ENCODE peak calls at places on chromosomes 11 and 22, in four cellular contexts. Q is Peyer's patch; P is CD4-positive, CD25-positive, alpha-beta regulatory T cell; M is uterus. O is an unnamed sample.

GRCh38 chr11:2808850-2809847 is 76.4 kb downstream of the CDKN1C start:
- DNase-seq in Q (peak), P (no peak), M (peak), O (peak)

GRCh38 chr22:30290679-30291333 is 1.5 kb upstream of the CASTOR1 start:
- DNase-seq in Q (peak), P (no peak), M (peak), O (peak)

GRCh38 chr11:128929991-128930390 is 12.7 kb downstream of the TP53AIP1 start:
- DNase-seq in Q (no peak), P (no peak), M (no peak), O (no peak)

GRCh38 chr22:37283393-37283937 is 1.2 kb downstream of the CYTH4 start:
- DNase-seq in Q (peak), P (no peak), M (no peak), O (peak)

GRCh38 chr11:87779276-87780067 is 395.8 kb downstream of the RAB38 start:
- DNase-seq in Q (no peak), P (no peak), M (no peak), O (no peak)

GRCh38 chr11:17386331-17387084 is 2.0 kb downstream of the KCNJ11 start:
- DNase-seq in Q (peak), P (peak), M (no peak), O (peak)

GRCh38 chr11:35304393-35304790 is 115.0 kb downstream of the SLC1A2 start:
- DNase-seq in Q (no peak), P (no peak), M (no peak), O (no peak)

GRCh38 chr11:13963169-13963948 is 836 bp downstream of the SPON1 start:
- DNase-seq in Q (peak), P (peak), M (peak), O (peak)

GRCh38 chr11:124586247-124586860 is 16.6 kb downstream of the OR8A1 start:
- DNase-seq in Q (peak), P (peak), M (peak), O (peak)

GRCh38 chr11:43410394-43410793 is 51.7 kb downstream of the TTC17 start:
- DNase-seq in Q (peak), P (no peak), M (no peak), O (peak)

GRCh38 chr22:44881624-44882023 is 128.2 kb downstream of the PHF21B start:
- DNase-seq in Q (no peak), P (no peak), M (no peak), O (no peak)

GRCh38 chr22:43343262-43343988 is at the start of gene SCUBE1:
- DNase-seq in Q (peak), P (peak), M (peak), O (peak)

GRCh38 chr11:61158691-61159381 is 2.4 kb downstream of the VPS37C start:
- DNase-seq in Q (peak), P (no peak), M (no peak), O (peak)

GRCh38 chr11:119567667-119568582 is 145.0 kb upstream of the THY1 start:
- DNase-seq in Q (no peak), P (no peak), M (no peak), O (no peak)

GRCh38 chr11:17476317-17477083 is at the start of gene ABCC8:
- DNase-seq in Q (no peak), P (no peak), M (no peak), O (no peak)

GRCh38 chr11:104462346-104462745 is 298.4 kb upstream of the PDGFD start:
- DNase-seq in Q (no peak), P (no peak), M (peak), O (no peak)

GRCh38 chr22:46934172-46934745 is 171.8 kb downstream of the TBC1D22A start:
- DNase-seq in Q (no peak), P (no peak), M (no peak), O (no peak)

GRCh38 chr22:23784215-23784732 is 2.5 kb upstream of the SMARCB1 start:
- DNase-seq in Q (no peak), P (no peak), M (no peak), O (peak)

GRCh38 chr11:65036931-65037330 is 4.1 kb upstream of the SAC3D1 start:
- DNase-seq in Q (no peak), P (no peak), M (no peak), O (peak)

GRCh38 chr11:111922803-111923202 is 4.1 kb downstream of the C11orf52 start:
- DNase-seq in Q (no peak), P (no peak), M (no peak), O (no peak)
- H3K27ac ChIP-seq in Q (peak), P (no peak), M (peak), O (peak)

GRCh38 chr11:126346586-126346940 is 8.9 kb upstream of the ST3GAL4 start:
- DNase-seq in Q (no peak), P (no peak), M (no peak), O (no peak)
- H3K27ac ChIP-seq in Q (peak), P (no peak), M (peak), O (peak)

GRCh38 chr11:42066113-42066512 is 606.7 kb upstream of the LRRC4C start:
- DNase-seq in Q (no peak), P (no peak), M (no peak), O (no peak)
- H3K27ac ChIP-seq in Q (no peak), P (no peak), M (no peak), O (no peak)

GRCh38 chr11:48087422-48087821 is 107.1 kb downstream of the PTPRJ start:
- DNase-seq in Q (no peak), P (no peak), M (no peak), O (no peak)

GRCh38 chr11:48087974-48088681 is 107.8 kb downstream of the PTPRJ start:
- DNase-seq in Q (peak), P (no peak), M (no peak), O (peak)

GRCh38 chr11:48091426-48092102 is 111.2 kb downstream of the PTPRJ start:
- DNase-seq in Q (peak), P (no peak), M (no peak), O (no peak)

GRCh38 chr11:48090174-48090573 is 109.8 kb downstream of the PTPRJ start:
- DNase-seq in Q (peak), P (no peak), M (no peak), O (no peak)

GRCh38 chr11:48088682-48089050 is 108.3 kb downstream of the PTPRJ start:
- DNase-seq in Q (peak), P (no peak), M (no peak), O (no peak)
- H3K27ac ChIP-seq in Q (no peak), P (no peak), M (no peak), O (peak)

GRCh38 chr22:28231423-28231822 is 312.4 kb upstream of the PITPNB start:
- DNase-seq in Q (no peak), P (no peak), M (no peak), O (no peak)

GRCh38 chr22:28232231-28232630 is 313.2 kb upstream of the PITPNB start:
- DNase-seq in Q (no peak), P (no peak), M (no peak), O (no peak)

GRCh38 chr22:28230682-28231081 is 311.6 kb upstream of the PITPNB start:
- DNase-seq in Q (no peak), P (no peak), M (no peak), O (no peak)

GRCh38 chr22:28229566-28230483 is 310.8 kb upstream of the PITPNB start:
- DNase-seq in Q (no peak), P (no peak), M (no peak), O (no peak)
- H3K27ac ChIP-seq in Q (no peak), P (no peak), M (no peak), O (no peak)

DNA sequence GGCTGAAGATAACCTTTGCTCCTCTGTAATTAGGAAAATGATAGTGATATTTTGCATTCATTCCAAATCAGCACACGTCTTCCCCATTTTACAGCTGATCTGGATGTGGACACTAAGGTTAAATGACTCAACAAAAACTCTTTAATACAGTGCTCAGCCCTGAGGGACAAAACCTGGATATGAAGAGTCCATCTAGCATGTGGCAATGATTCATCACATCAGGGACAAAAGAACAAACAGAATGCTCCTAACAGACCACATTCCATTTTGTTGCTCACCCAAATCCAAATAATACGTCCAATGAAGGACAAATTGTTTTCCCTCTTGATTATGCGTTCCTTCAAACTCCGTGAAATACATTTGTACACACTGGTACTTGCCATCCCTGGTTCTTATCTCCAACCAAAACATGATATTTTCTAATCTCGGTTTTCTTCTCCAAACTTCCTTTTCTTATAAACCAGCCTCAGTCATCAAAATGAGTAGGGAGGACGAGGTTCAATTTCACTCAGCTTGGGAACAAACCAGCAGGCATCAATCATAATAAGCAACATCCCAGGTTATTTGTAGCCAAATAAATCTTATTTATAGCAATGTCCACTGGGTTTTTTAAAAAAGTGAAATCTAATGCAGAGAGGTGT is 53.7 kb upstream of the MTMR2 start:
- DNase-seq in Q (no peak), P (no peak), M (no peak), O (no peak)
- H3K27ac ChIP-seq in Q (no peak), P (no peak), M (no peak), O (no peak)

DNA sequence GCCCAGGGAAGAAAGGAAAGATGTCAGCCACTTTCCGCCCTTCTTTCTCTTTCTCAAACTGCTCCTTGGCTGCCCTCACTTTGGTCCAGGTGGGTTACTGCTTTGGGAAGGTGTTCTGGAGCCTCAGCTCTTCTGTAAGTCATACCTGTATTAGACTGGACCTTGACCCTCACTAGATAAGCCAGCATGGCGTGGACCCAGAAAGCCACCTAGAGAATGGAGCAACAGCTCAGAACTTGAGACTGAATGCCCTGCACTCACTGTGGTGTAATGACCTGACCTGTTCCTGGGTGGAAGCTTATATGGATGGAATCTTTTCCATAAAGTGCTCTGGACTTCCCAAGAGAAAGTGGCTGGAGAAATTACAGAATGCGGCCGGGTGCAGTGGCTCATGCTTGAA is 15.6 kb downstream of the ACP2 start:
- DNase-seq in Q (peak), P (no peak), M (no peak), O (no peak)
- H3K27ac ChIP-seq in Q (no peak), P (no peak), M (no peak), O (no peak)

DNA sequence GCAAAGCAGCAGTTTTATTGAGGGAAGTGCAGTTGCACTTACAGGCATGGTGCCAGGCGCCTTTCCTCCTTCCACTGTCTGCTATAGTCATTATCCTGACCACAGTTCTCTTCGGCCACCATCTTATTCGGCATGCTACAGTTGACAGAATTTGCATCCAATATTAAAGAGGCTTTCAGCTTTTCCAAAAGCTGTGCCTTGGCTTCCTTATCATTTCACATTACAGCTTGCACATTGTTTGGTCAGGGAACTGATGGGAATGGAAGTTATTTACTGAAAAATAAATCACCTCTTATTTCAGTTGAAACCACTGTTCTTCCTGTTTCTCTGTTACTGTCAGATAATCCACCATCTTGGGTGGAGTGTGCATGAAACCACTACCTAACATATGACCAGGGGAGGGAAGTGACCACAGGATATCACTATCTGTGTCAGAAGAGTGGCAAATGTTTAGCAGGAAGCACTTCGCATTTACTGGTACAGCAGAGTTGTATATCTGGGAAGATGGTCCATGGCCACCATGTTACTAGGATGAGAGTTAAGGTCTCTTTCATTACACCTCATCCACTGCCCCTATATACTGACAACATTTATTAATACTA is 74.6 kb upstream of the PICALM start:
- DNase-seq in Q (no peak), P (peak), M (no peak), O (no peak)
- H3K27ac ChIP-seq in Q (no peak), P (peak), M (no peak), O (peak)

GRCh38 chr11:47466701-47467250 is 17.8 kb upstream of the RAPSN start:
- DNase-seq in Q (no peak), P (no peak), M (no peak), O (peak)

GRCh38 chr11:47469411-47470179 is 20.7 kb upstream of the RAPSN start:
- DNase-seq in Q (no peak), P (no peak), M (no peak), O (no peak)

GRCh38 chr11:47468598-47469214 is 19.8 kb upstream of the RAPSN start:
- DNase-seq in Q (no peak), P (no peak), M (no peak), O (no peak)

GRCh38 chr11:47466201-47466600 is 17.3 kb upstream of the RAPSN start:
- DNase-seq in Q (no peak), P (no peak), M (no peak), O (no peak)

DNA sequence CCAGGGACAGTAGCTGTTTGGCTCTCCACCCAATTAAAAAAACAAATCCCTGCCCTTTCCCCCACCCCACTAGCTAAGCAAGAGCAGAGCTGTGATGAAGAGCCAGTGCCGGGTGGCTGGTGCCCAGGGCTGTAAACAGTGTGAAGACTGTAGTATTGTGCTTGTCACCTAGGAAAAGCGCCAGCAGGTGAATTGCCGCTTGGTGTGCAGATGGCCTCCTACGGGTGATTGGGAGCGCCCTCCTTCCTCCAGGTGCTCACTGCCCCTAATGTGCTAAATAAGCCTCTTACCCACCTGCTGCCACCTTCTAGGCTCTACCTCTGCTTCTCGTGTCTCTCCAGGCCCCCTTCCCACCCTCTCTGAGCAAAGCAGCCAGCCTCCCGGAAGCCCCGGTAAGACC is 18.4 kb upstream of the RAPSN start:
- DNase-seq in Q (peak), P (no peak), M (no peak), O (peak)
- H3K27ac ChIP-seq in Q (no peak), P (no peak), M (peak), O (peak)